ENCODE peak calls at places on chromosome 14, in eight cellular contexts. P, L, M, I, V, U, O and X are unnamed samples.

GRCh38 chr14:41532255-41532654 is 74.4 kb upstream of the LRFN5 start:
- DNase-seq in O (no peak), I (no peak), L (no peak), U (no peak), M (no peak), V (no peak), P (no peak), X (no peak)

GRCh38 chr14:31990959-31991541 is 86.1 kb upstream of the ARHGAP5 start:
- DNase-seq in U (no peak), L (no peak), M (no peak), O (peak), P (peak), V (peak), I (no peak), X (no peak)

GRCh38 chr14:30005114-30005698 is 77.6 kb upstream of the PRKD1 start:
- DNase-seq in U (no peak), V (peak), O (peak), I (peak), M (no peak), L (no peak), P (peak), X (peak)

GRCh38 chr14:44309336-44309735 is 197.7 kb downstream of the FSCB start:
- DNase-seq in O (no peak), I (no peak), V (no peak), M (no peak), U (no peak), L (no peak), P (peak), X (no peak)

GRCh38 chr14:43687866-43688265 is 819.2 kb downstream of the FSCB start:
- DNase-seq in U (no peak), P (peak), M (no peak), V (peak), O (peak), I (no peak), L (no peak), X (no peak)

GRCh38 chr14:104201063-104201462 is 62.7 kb downstream of the KIF26A start:
- DNase-seq in U (no peak), I (no peak), M (no peak), O (no peak), V (no peak), P (no peak), L (no peak), X (no peak)

GRCh38 chr14:51744372-51745150 is 92.9 kb downstream of the FRMD6 start:
- DNase-seq in O (no peak), P (no peak), V (no peak), M (no peak), I (no peak), U (no peak), L (no peak), X (no peak)

GRCh38 chr14:96741151-96741977 is 55.8 kb upstream of the VRK1 start:
- DNase-seq in V (peak), I (peak), M (peak), O (peak), P (no peak), L (no peak), U (no peak), X (peak)

GRCh38 chr14:70018713-70019201 is 139.5 kb downstream of the SMOC1 start:
- DNase-seq in M (no peak), U (no peak), P (no peak), O (peak), I (no peak), L (no peak), V (peak), X (no peak)

GRCh38 chr14:42480235-42480634 is 873.6 kb downstream of the LRFN5 start:
- DNase-seq in I (no peak), L (no peak), V (no peak), P (no peak), U (no peak), M (no peak), O (no peak), X (no peak)

GRCh38 chr14:90615444-90616095 is 200.7 kb downstream of the TTC7B start:
- DNase-seq in V (no peak), P (no peak), M (no peak), O (no peak), U (no peak), L (no peak), I (no peak), X (peak)

GRCh38 chr14:101840649-101841365 is 79.3 kb downstream of the PPP2R5C start:
- DNase-seq in P (no peak), L (no peak), I (no peak), M (peak), U (no peak), V (no peak), O (no peak), X (no peak)
- H3K4me2 ChIP-seq in P (no peak), L (peak), I (no peak), M (peak), U (no peak), V (no peak), O (no peak), X (no peak)

GRCh38 chr14:84760506-84760905 is 769.4 kb upstream of the FLRT2 start:
- DNase-seq in V (no peak), I (no peak), L (no peak), U (no peak), O (no peak), P (no peak), M (no peak), X (no peak)
- H3K4me2 ChIP-seq in V (no peak), I (no peak), L (no peak), U (no peak), O (no peak), P (no peak), M (no peak), X (no peak)

DNA sequence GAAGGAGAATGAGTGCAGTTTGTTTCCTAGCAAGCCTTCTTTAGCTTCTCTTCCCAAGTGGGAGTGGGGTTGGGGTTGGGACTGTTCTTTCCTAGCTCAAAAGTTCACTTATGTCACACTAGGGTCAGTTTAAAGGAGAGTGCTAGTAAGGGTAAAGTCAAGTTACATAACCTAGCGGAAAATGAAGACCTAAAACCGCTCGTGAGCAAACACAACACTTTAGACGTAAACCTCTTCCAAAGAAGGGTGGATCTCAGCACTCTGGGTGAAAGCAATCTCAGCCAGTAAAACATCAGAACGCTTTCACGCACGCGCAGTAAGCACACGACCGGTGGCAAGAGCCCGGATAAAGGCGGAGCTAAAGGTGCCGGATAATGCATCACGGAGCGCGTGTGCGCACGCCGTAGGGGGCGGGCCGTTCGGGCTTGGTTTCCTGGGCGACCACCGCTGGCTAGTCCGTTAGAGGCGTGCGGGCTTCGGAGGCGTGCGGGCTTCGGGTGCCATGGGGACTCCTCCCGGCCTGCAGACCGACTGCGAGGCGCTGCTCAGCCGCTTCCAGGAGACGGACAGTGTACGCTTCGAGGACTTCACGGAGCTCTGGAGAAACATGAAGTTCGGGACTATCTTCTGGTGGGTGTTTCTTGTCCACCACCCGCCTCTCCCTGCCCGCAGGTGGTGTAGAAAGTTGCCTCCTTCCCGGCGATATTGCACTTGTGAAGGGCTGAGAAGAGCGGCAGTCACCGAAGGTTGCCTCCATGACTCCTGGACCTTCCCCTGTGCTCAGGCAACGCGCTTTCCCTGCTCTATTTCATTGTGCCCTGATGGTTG is at the start of gene SNAPC1:
- DNase-seq in V (peak), U (peak), L (peak), M (peak), I (peak), O (peak), P (peak), X (peak)
- H3K4me2 ChIP-seq in V (peak), U (peak), L (peak), M (peak), I (peak), O (peak), P (peak), X (peak)

DNA sequence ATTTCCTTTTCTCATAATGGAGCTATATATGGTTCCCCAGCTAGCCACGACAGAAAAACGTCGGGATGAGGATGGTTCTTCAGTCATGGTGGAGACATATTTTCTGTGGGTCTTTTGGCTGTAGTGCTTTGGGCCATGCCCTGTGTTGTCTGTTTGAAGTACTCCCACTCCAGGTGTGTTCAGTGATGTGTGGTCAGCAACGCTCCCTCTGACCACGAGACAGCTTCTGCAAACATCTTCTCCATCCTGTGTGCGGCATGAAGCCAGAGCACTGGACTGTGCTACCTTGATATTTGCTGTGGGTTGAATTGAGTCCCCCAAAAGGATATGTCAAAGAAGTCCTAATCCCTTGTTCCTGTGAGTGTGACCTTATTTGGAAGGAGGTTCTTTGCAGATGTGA is 931.2 kb downstream of the NRXN3 start:
- DNase-seq in V (no peak), M (peak), O (no peak), U (no peak), I (no peak), L (no peak), P (no peak), X (no peak)
- H3K4me2 ChIP-seq in V (no peak), M (no peak), O (no peak), U (no peak), I (no peak), L (no peak), P (no peak), X (no peak)

GRCh38 chr14:34457186-34457585 is 4.9 kb downstream of the SPTSSA start:
- DNase-seq in U (no peak), M (no peak), I (no peak), O (no peak), P (no peak), V (no peak), L (no peak), X (no peak)

GRCh38 chr14:34461334-34462131 is 507 bp downstream of the SPTSSA start:
- DNase-seq in M (peak), I (peak), U (no peak), P (peak), O (peak), V (peak), L (no peak), X (peak)

GRCh38 chr14:34460841-34461240 is 1.2 kb downstream of the SPTSSA start:
- DNase-seq in L (no peak), P (peak), O (peak), U (no peak), M (no peak), I (no peak), V (peak), X (peak)

GRCh38 chr14:34462132-34462893 is at the start of gene SPTSSA:
- DNase-seq in U (peak), O (peak), I (peak), P (peak), L (no peak), V (peak), M (peak), X (peak)

DNA sequence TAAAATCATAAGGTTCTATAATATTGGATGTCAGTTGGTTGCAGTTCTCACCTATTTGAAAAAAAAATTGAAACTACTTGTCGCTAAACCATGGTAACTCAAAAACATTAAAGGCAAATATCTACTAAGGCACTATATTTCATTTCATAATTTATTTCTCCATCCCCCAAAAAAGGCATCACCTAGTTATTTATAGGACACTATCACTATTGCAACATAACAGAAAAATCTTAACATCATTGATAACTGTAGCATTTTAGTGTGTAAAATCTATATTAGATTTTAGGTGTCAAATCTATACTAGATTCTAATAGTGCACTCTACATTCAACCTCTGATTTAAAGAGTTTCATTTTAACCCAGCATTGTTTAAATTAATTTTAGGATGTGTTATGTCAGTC is 1.7 kb downstream of the SPTSSA start:
- DNase-seq in I (no peak), P (no peak), O (no peak), M (no peak), L (no peak), U (no peak), V (no peak), X (no peak)
- H3K4me2 ChIP-seq in I (peak), P (peak), O (peak), M (peak), L (peak), U (peak), V (peak), X (peak)

GRCh38 chr14:20428010-20428365 is 8.0 kb downstream of the KLHL33 start:
- DNase-seq in M (no peak), P (no peak), O (no peak), U (no peak), I (no peak), L (no peak), V (no peak), X (no peak)
- H3K4me2 ChIP-seq in M (peak), P (peak), O (no peak), U (peak), I (no peak), L (no peak), V (no peak), X (no peak)